ENCODE peak calls at places on chromosomes 3 and 15, in four cellular contexts. Z, Q, R and N are unnamed samples.

GRCh38 chr3:183198939-183199338 is 36.4 kb upstream of the LAMP3 start:
- DNase-seq in Z (no peak), Q (no peak), R (no peak), N (no peak)

GRCh38 chr3:17639765-17640164 is 102.7 kb downstream of the TBC1D5 start:
- DNase-seq in Z (no peak), Q (peak; percentile 65), R (peak; percentile 94), N (no peak)

GRCh38 chr3:193826126-193826795 is 233.3 kb downstream of the OPA1 start:
- DNase-seq in Z (no peak), Q (no peak), R (peak; percentile 65), N (no peak)

GRCh38 chr15:39365873-39366272 is 215.0 kb upstream of the THBS1 start:
- DNase-seq in Z (no peak), Q (no peak), R (no peak), N (no peak)

GRCh38 chr3:121885386-121885785 is 8.8 kb upstream of the SLC15A2 start:
- DNase-seq in Z (no peak), Q (no peak), R (no peak), N (no peak)

GRCh38 chr15:68343579-68344225 is 66.2 kb downstream of the FEM1B start:
- DNase-seq in Z (no peak), Q (no peak), R (no peak), N (no peak)

GRCh38 chr3:71185733-71186455 is 397.6 kb downstream of the FOXP1 start:
- DNase-seq in Z (no peak), Q (no peak), R (peak; percentile 86), N (no peak)

GRCh38 chr15:73752817-73753214 is 335 bp downstream of the INSYN1 start:
- DNase-seq in Z (no peak), Q (no peak), R (no peak), N (no peak)

GRCh38 chr3:171187706-171188290 is 161.3 kb upstream of the SLC2A2 start:
- DNase-seq in Z (no peak), Q (no peak), R (peak; percentile 69), N (no peak)

GRCh38 chr15:56149071-56149470 is 94.6 kb downstream of the RFX7 start:
- DNase-seq in Z (no peak), Q (no peak), R (peak; percentile 26), N (no peak)

GRCh38 chr15:29040367-29040745 is 154.6 kb downstream of the APBA2 start:
- DNase-seq in Z (no peak), Q (no peak), R (no peak), N (no peak)

GRCh38 chr3:196712514-196713413 is 587 bp downstream of the PIGX start:
- DNase-seq in Z (no peak), Q (peak; percentile 81), R (peak; percentile 67), N (peak; percentile 62)

GRCh38 chr3:61882253-61882652 is 320.9 kb downstream of the PTPRG start:
- DNase-seq in Z (no peak), Q (no peak), R (no peak), N (no peak)

GRCh38 chr3:186381424-186382216 is 19.6 kb upstream of the DGKG start:
- DNase-seq in Z (no peak), Q (no peak), R (no peak), N (no peak)

GRCh38 chr3:37392957-37393356 is 218.6 kb upstream of the LRRFIP2 start:
- DNase-seq in Z (no peak), Q (no peak), R (no peak), N (no peak)

GRCh38 chr3:114155370-114155821 is 23.5 kb downstream of the DRD3 start:
- DNase-seq in Z (no peak), Q (no peak), R (peak; percentile 53), N (no peak)

GRCh38 chr3:141405025-141405424 is 36.7 kb downstream of the ZBTB38 start:
- DNase-seq in Z (no peak), Q (no peak), R (peak; percentile 91), N (no peak)
- H3K4me3 ChIP-seq in Z (peak overlapping the region; percentile 93), Q (no peak overlapping the region), R (no peak overlapping the region), N (no peak overlapping the region)

GRCh38 chr3:153284282-153284938 is 122.4 kb downstream of the RAP2B start:
- DNase-seq in Z (no peak), Q (peak; percentile 80), R (peak; percentile 94), N (peak; percentile 56)

GRCh38 chr3:153287017-153287416 is 125.0 kb downstream of the RAP2B start:
- DNase-seq in Z (no peak), Q (no peak), R (no peak), N (no peak)

GRCh38 chr3:153285982-153286381 is 124.0 kb downstream of the RAP2B start:
- DNase-seq in Z (no peak), Q (no peak), R (no peak), N (no peak)

GRCh38 chr3:153289334-153289808 is 127.3 kb downstream of the RAP2B start:
- DNase-seq in Z (no peak), Q (no peak), R (peak; percentile 62), N (no peak)

DNA sequence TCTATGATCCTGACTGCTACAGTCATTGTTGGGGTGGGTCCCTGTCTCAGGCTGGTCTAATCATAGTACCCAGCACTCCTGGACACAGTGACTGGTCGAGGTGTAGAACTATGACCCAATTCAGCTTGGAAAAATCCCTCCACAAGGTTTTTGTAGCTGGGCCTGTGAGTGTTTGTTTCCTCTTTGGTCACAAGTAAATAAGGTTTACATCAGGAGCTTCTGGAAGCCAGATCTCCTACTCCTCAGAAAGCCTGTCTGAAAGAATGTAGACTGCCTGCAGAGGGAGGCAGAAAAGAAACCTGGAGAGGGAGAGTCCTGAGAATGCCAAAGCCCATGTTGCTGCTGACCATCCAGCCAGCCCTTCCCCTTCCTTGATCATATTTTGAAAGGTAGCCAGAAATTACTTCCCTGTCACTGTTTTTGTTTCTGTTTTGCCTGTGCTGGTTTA is 123.2 kb downstream of the RAP2B start:
- DNase-seq in Z (no peak), Q (no peak), R (peak; percentile 50), N (no peak)
- TF ChIP-seq CTCF in Z (no peak), Q (no peak), R (no peak), N (no peak)

DNA sequence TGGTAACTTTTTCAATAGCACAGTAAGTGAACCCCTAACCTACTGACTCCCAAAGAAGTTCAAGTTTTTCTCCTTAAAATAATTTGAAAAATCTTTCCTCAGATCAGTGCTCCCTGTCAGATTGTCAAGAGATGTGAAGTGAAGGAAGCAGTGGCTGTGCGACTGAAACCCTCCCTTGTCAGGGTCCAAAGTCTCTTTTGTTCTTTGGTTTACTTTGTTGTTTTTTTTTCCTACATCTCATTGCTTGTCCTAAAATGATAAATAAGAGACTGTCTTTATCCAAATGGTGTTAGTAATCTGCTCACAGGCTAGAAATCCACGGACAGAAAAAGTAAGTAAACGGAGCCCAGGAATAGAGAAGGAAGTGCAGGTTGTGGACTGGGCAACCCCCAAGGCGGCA is 976 bp upstream of the DPPA4 start:
- DNase-seq in Z (no peak), Q (no peak), R (no peak), N (no peak)
- H3K4me3 ChIP-seq in Z (no peak overlapping the region), Q (no peak overlapping the region), R (no peak overlapping the region), N (no peak overlapping the region)

GRCh38 chr15:80693682-80694623 is 1.2 kb upstream of the ABHD17C start:
- DNase-seq in Z (no peak), Q (no peak), R (no peak), N (no peak)

GRCh38 chr15:80697316-80697715 is 2.2 kb downstream of the ABHD17C start:
- DNase-seq in Z (no peak), Q (no peak), R (no peak), N (no peak)

GRCh38 chr15:80695099-80695910 is at the start of gene ABHD17C:
- DNase-seq in Z (peak; percentile 76), Q (peak; percentile 75), R (peak; percentile 69), N (peak; percentile 75)

GRCh38 chr15:80694624-80695098 is 449 bp upstream of the ABHD17C start:
- DNase-seq in Z (no peak), Q (no peak), R (peak; percentile 50), N (peak; percentile 9)

DNA sequence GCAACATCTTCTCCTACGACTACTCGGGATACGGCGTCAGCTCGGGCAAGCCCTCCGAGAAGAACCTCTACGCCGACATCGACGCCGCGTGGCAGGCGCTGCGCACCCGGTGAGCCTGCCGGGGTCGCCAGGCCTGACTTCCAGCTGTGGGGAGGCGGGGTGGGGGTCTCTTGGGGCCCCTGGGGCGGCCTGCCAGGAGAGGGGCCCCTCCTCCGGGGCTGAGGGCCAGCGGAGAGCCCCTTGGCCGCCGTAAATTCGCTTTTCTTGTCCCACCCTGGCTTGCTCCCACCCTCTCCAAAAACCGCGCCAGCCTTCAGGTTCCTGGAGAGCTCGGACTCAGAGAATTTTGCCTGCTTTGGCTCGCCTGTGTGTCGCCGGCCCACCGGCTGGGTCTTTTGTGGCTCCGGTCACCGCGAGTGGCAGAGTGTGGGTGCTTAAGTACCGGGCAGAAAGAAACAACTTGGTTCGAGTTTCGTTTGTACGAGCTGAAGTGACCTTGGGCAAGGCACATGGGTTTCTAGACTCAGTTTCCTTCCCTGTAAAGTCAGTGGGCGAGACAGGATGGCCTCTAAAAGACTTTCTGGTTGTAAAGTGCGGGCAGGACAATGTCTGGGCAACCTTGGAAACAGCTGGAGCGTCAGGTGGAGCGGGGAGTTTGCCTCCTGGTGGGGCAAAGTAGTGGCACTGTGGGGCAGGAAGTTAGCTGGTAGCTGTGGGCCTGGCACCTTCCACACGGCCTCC is 971 bp downstream of the ABHD17C start:
- DNase-seq in Z (peak; percentile 35), Q (peak; percentile 70), R (peak; percentile 34), N (peak; percentile 16)
- TF ChIP-seq CTCF in Z (peak; percentile 42), Q (peak; percentile 32), R (peak; percentile 41), N (peak; percentile 27)

DNA sequence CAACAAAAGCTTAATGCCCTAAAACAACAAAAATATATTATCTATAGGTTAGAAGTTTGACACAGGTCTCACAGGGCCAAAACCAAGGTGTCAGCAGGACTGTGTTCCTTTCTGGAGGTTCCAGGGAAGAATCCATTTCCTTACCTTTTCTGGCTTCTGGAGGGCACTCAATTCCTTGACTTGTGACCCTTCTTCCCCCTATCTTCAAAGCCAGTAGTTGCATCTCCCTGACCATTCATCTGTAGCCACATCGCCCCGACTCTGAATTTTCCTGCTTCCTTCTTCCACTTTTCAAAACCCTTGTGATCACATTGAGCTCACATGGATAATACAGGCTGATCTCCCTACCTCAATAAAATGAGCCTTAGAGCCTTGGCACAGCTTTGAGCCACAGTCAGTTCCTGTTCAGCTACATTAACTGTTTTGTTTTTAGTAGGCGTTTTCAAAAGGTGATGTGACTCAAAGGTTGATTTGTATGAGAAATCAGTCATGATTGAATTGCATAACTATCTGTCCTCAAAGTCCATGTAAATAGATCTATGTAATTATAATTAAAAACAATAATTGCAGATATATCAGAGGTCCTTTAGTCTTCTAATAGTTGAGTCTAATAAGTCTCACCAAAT is 12.4 kb downstream of the PFN2 start:
- DNase-seq in Z (no peak), Q (no peak), R (peak; percentile 50), N (no peak)
- H3K4me3 ChIP-seq in Z (no peak overlapping the region), Q (no peak overlapping the region), R (no peak overlapping the region), N (no peak overlapping the region)

GRCh38 chr3:100319951-100320350 is 14.6 kb upstream of the NIT2 start:
- DNase-seq in Z (no peak), Q (no peak), R (no peak), N (no peak)

GRCh38 chr3:100311011-100311410 is 23.5 kb upstream of the NIT2 start:
- DNase-seq in Z (no peak), Q (no peak), R (no peak), N (no peak)

GRCh38 chr3:100317928-100318327 is 16.6 kb upstream of the NIT2 start:
- DNase-seq in Z (no peak), Q (no peak), R (no peak), N (no peak)

GRCh38 chr3:100316656-100317069 is 17.9 kb upstream of the NIT2 start:
- DNase-seq in Z (peak; percentile 19), Q (no peak), R (peak; percentile 85), N (peak; percentile 44)
- TF ChIP-seq CTCF in Z (peak; percentile 48), Q (peak; percentile 75), R (peak; percentile 64), N (peak; percentile 74)